ENCODE peak calls at places on chromosome 11, in ten cellular contexts. L is CD4-positive, alpha-beta T cell; K is CD8-positive, alpha-beta T cell; W is kidney glomerular epithelial cell; V is AG04450; B is HTR-8/SVneo; G is activated CD4-positive, alpha-beta T cell treated with anti-CD3 and anti-CD28 coated beads, Interleukin-2, amount 50 U/mL, for 4 hours; M is ELR; J is anterior cingulate cortex; C is thoracic aorta. X is an unnamed sample.

GRCh38 chr11:60840711-60841430 is 1.0 kb upstream of the CCDC86 start:
- DNase-seq in J (no peak), L (no peak), G (no peak), C (no peak), K (no peak), M (peak; percentile 61), W (no peak), V (peak; percentile 74), B (peak; percentile 19), X (no peak)

GRCh38 chr11:27471067-27471587 is 1.5 kb downstream of the LGR4 start:
- DNase-seq in B (no peak), V (no peak), J (no peak), K (no peak), C (no peak), L (no peak), W (no peak), G (no peak), M (peak; percentile 19), X (no peak)

GRCh38 chr11:65135633-65136145 is 1.4 kb upstream of the SYVN1 start:
- DNase-seq in G (no peak), J (no peak), V (no peak), K (no peak), C (no peak), M (no peak), W (no peak), B (no peak), L (no peak), X (no peak)

GRCh38 chr11:128290106-128290840 is 297.1 kb downstream of the ETS1 start:
- DNase-seq in G (peak; percentile 54), L (peak; percentile 77), V (peak; percentile 88), B (peak; percentile 58), J (no peak), C (no peak), M (peak; percentile 79), W (peak; percentile 80), K (peak; percentile 60), X (peak; percentile 63)

GRCh38 chr11:14249121-14249963 is 109.6 kb downstream of the RRAS2 start:
- DNase-seq in L (peak; percentile 53), B (peak; percentile 49), G (peak; percentile 65), W (peak; percentile 36), K (peak; percentile 62), J (peak; percentile 38), M (peak; percentile 68), V (peak; percentile 15), C (no peak), X (peak; percentile 52)

GRCh38 chr11:44446996-44447771 is 118.3 kb upstream of the CD82 start:
- DNase-seq in M (no peak), J (no peak), B (no peak), V (no peak), G (no peak), W (no peak), K (no peak), L (no peak), C (no peak), X (no peak)

GRCh38 chr11:7986768-7987559 is at the start of gene EIF3F:
- DNase-seq in G (peak; percentile 83), B (peak; percentile 98), W (peak; percentile 100), J (peak; percentile 95), K (peak; percentile 83), V (peak; percentile 99), M (peak; percentile 100), L (peak; percentile 93), C (peak; percentile 94), X (peak; percentile 93)

GRCh38 chr11:70829160-70829899 is 423.0 kb downstream of the SHANK2 start:
- DNase-seq in L (no peak), B (no peak), W (no peak), V (no peak), J (no peak), M (no peak), C (no peak), K (no peak), G (no peak), X (no peak)

GRCh38 chr11:66335531-66336233 is 552 bp downstream of the RIN1 start:
- DNase-seq in L (no peak), G (no peak), B (peak; percentile 71), K (no peak), J (no peak), C (no peak), W (peak; percentile 27), M (peak; percentile 81), V (no peak), X (no peak)

GRCh38 chr11:61919841-61920631 is 2.7 kb upstream of the RAB3IL1 start:
- DNase-seq in V (no peak), W (peak; percentile 5), M (no peak), G (no peak), J (no peak), L (no peak), C (no peak), K (no peak), B (no peak), X (no peak)

GRCh38 chr11:100674212-100674611 is 12.9 kb upstream of the ARHGAP42 start:
- DNase-seq in M (peak; percentile 59), J (no peak), L (no peak), C (no peak), V (peak; percentile 69), W (no peak), K (no peak), B (no peak), G (no peak), X (no peak)

GRCh38 chr11:10658621-10659338 is 34.8 kb downstream of the IRAG1 start:
- DNase-seq in K (no peak), G (no peak), M (no peak), B (no peak), W (no peak), C (no peak), J (no peak), V (no peak), L (no peak), X (no peak)

GRCh38 chr11:69063671-69064260 is 15.0 kb downstream of the TPCN2 start:
- DNase-seq in W (no peak), K (no peak), L (no peak), G (no peak), M (no peak), J (no peak), V (no peak), B (no peak), C (no peak), X (no peak)

GRCh38 chr11:20157768-20158167 is 2.5 kb downstream of the DBX1 start:
- DNase-seq in M (no peak), V (no peak), G (no peak), B (no peak), C (no peak), J (no peak), L (no peak), W (no peak), K (no peak), X (no peak)

GRCh38 chr11:32440920-32441319 is 5.6 kb upstream of the WT1 start:
- DNase-seq in G (no peak), L (no peak), K (no peak), M (no peak), B (no peak), V (no peak), C (no peak), W (no peak), J (no peak), X (no peak)

GRCh38 chr11:17827006-17827405 is 92.4 kb downstream of the KCNC1 start:
- DNase-seq in B (no peak), C (no peak), M (peak; percentile 36), G (no peak), J (no peak), V (no peak), K (no peak), L (no peak), W (no peak), X (no peak)

GRCh38 chr11:110962907-110963306 is 250.7 kb upstream of the ARHGAP20 start:
- DNase-seq in B (no peak), C (no peak), K (no peak), J (no peak), M (no peak), L (no peak), W (no peak), V (peak; percentile 41), G (no peak), X (no peak)